ENCODE peak calls at places on chromosomes 2 and 18, in five cellular contexts. E is neural crest cell, Q is lower leg skin, J is cardiac fibroblast, S is fibroblast of pulmonary artery. D is an unnamed sample.

GRCh38 chr2:124034265-124034664 is 9.2 kb downstream of the CNTNAP5 start:
- DNase-seq in Q (no peak), E (no peak), S (no peak), J (no peak), D (no peak)

GRCh38 chr2:238720232-238720672 is 127.6 kb upstream of the TWIST2 start:
- DNase-seq in J (peak; percentile 31), S (peak; percentile 36), Q (peak; percentile 87), E (peak; percentile 52), D (no peak)

GRCh38 chr2:166891727-166892126 is 3.4 kb downstream of the XIRP2 start:
- DNase-seq in S (no peak), Q (no peak), E (no peak), J (no peak), D (no peak)

GRCh38 chr2:226965376-226965775 is 129.5 kb downstream of the RHBDD1 start:
- DNase-seq in J (no peak), S (no peak), E (no peak), Q (no peak), D (no peak)

GRCh38 chr2:45570671-45571334 is 40.3 kb downstream of the SRBD1 start:
- DNase-seq in S (peak; percentile 49), J (peak; percentile 25), E (no peak), Q (no peak), D (no peak)

GRCh38 chr2:174153757-174154680 is 94.3 kb downstream of the OLA1 start:
- DNase-seq in S (peak; percentile 74), J (peak; percentile 82), E (no peak), Q (no peak), D (peak; percentile 61)

GRCh38 chr2:240555541-240556250 is 2.1 kb downstream of the ANKMY1 start:
- DNase-seq in Q (peak; percentile 71), J (no peak), E (no peak), S (no peak), D (no peak)

GRCh38 chr2:240149943-240150784 is 9.7 kb upstream of the OTOS start:
- DNase-seq in E (peak; percentile 54), Q (no peak), J (peak; percentile 45), S (peak; percentile 35), D (no peak)

GRCh38 chr18:35618703-35619102 is 37.2 kb downstream of the GALNT1 start:
- DNase-seq in E (no peak), S (no peak), Q (no peak), J (no peak), D (no peak)

GRCh38 chr2:142426064-142426463 is 295.2 kb upstream of the LRP1B start:
- DNase-seq in E (no peak), S (no peak), Q (no peak), J (no peak), D (no peak)
- TF ChIP-seq CTCF in E (no peak), S (no peak), Q (no peak), J (no peak), D (no peak)

GRCh38 chr2:178452870-178453269 is 1.7 kb downstream of the PJVK start:
- DNase-seq in E (no peak), Q (no peak), S (no peak), J (no peak), D (no peak)

GRCh38 chr2:178452334-178452733 is 1.2 kb downstream of the PJVK start:
- DNase-seq in S (no peak), Q (no peak), J (no peak), E (no peak), D (no peak)

GRCh38 chr2:178448968-178449661 is 1.9 kb downstream of the PRKRA start:
- DNase-seq in E (no peak), J (no peak), S (no peak), Q (no peak), D (no peak)

GRCh38 chr2:178449700-178450573 is 1.0 kb downstream of the PRKRA start:
- DNase-seq in Q (no peak), E (no peak), S (no peak), J (no peak), D (no peak)

DNA sequence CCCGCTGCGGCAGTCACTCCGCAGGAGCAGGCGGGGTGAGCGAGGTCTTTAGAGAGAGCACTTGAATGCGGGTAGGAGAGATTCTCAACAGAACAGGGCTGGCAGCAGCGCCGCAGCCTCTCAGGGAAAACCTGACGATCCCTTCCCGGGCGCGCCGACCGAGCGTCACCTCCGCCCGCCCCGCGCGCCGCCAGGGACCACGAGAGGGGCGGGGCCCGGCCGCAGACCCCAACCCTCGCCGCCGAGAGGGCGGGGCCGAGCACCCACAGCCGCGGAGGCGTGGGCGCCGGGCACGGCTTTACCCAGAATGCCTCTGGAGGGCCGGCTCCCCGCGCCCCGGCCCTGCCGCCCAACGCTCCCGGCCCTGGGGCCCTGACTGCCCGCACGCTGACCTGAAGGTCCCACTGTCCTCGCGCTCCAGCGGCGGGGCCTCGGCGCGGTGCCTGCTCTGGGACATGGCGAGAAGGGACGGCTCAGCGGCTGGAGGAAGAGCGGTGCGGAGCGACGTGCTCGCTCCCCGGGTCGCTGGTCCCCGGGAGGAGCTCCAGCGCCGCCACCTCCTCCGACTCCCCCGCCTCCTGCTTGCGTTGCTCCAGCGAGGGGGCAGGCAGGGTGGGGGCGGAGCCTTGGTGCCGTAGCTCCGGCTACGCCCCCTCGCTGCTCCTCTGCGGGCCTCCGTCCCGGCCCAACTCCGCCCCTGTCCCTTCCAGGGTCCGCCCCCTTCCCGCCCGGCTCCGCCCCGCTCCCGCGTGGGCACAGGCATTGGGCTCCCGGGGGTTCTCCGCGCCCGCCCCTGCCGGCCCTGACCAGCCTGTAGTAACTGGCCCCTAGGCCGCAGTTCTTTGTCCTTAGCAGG is at the start of the genes PJVK and PRKRA:
- DNase-seq in J (peak; percentile 99), E (peak; percentile 98), Q (peak; percentile 99), S (peak; percentile 98), D (peak; percentile 96)
- TF ChIP-seq CTCF in J (no peak), E (no peak), Q (no peak), S (no peak), D (no peak)

GRCh38 chr2:86193901-86194567 is 1.2 kb downstream of the IMMT start:
- DNase-seq in Q (no peak), J (no peak), S (peak; percentile 18), E (no peak), D (no peak)
- TF ChIP-seq CTCF in Q (no peak), J (no peak), S (no peak), E (peak; percentile 19), D (no peak)

DNA sequence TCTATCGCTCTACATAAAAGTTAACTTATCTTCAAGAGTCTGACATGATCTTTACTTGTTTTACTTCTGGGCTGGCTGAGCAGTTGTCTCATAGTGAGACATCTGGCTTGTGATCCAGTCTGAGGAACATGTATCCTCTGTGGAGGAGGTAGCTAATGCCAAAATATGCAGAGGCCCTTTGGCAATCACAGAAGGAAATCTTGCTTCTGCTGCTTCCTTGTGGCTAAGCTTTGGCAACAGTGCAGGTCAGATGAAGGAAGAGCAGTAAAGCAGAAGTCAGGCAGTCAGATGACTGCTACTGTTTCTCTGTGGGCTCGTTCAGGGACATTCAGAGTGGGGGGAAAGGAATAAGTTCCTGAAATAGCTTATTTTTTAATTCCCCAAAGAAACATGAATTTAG is 22.3 kb downstream of the DOK1 start:
- DNase-seq in Q (no peak), J (peak; percentile 87), S (peak; percentile 79), E (no peak), D (peak; percentile 80)
- TF ChIP-seq CTCF in Q (no peak), J (no peak), S (peak; percentile 18), E (no peak), D (peak; percentile 49)

GRCh38 chr2:112277591-112278220 is 2.3 kb downstream of the ZC3H6 start:
- DNase-seq in Q (no peak), E (no peak), J (no peak), S (no peak), D (no peak)

GRCh38 chr2:112273349-112273748 is 2.0 kb upstream of the ZC3H6 start:
- DNase-seq in E (no peak), S (no peak), J (no peak), Q (no peak), D (no peak)

GRCh38 chr2:112275887-112276773 is 733 bp downstream of the ZC3H6 start:
- DNase-seq in J (peak; percentile 96), Q (peak; percentile 96), S (peak; percentile 92), E (peak; percentile 69), D (peak; percentile 76)

GRCh38 chr2:112276954-112277353 is 1.6 kb downstream of the ZC3H6 start:
- DNase-seq in S (no peak), J (no peak), Q (no peak), E (no peak), D (no peak)

DNA sequence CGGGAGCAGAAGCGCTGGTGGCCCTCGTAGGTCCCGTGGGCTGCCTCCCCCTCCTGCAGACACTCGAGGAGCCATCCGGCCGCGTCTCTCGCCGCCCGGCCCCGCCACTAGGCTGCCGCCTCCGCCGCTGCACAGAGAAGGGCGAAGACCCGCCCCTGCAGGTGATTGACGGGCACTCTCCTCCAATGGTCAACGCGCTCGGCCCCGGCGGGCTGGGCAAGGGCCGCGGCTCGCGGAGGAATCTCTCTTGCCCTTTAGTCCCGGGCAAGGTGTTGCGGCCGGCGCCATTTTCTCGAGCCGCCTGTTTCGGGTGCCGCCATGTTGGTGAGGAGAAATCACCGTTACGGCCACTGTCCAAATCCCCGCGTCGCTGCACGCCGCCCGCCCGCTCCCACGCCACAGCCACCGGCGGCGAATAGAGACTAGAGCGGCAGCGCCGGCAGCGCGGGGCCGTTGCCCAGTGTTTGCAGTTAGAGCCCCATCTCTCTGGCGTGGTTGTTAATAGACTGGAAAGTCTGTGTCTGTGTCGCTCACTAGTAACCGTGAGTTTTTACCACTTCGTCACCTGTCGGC is at the start of gene ZC3H6:
- DNase-seq in J (peak; percentile 99), Q (peak; percentile 100), E (peak; percentile 100), S (peak; percentile 99), D (peak; percentile 98)
- TF ChIP-seq CTCF in J (peak; percentile 18), Q (no peak), E (peak; percentile 26), S (no peak), D (no peak)

GRCh38 chr2:127270663-127271062 is 23.3 kb downstream of the ERCC3 start:
- DNase-seq in E (no peak), J (no peak), Q (no peak), S (no peak), D (no peak)
- TF ChIP-seq CTCF in E (peak; percentile 15), J (no peak), Q (no peak), S (no peak), D (no peak)

DNA sequence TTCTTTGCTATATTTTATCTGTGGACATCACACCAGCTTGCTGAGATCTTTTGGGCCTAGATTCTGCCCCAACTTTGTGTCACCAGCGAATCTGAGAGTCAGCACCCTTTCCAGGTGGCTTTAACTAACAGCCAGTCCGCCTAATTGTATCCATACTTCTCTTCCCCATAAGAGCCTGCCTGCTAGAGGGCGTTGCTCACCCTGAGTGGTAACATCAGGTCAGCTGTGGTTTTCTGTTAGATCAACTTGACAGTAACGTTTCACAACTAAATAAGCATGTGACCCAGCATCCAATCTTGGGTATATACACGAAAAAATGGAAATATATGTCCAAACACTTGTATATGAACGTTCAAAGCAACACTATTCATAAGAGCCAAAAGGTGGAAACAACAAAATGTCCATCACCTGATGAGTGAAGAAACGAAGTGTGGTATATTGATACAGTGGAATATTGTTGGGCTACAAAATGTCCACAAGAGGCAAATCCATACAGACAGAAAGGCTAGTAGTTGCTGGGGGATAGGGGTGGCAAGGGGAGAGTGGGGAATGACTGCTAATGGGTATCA is 24.9 kb downstream of the EFHD1 start:
- DNase-seq in S (peak; percentile 12), J (no peak), E (no peak), Q (no peak), D (no peak)
- TF ChIP-seq CTCF in S (no peak), J (no peak), E (no peak), Q (no peak), D (peak; percentile 7)

GRCh38 chr2:220053919-220054318 is 426.5 kb downstream of the SLC4A3 start:
- DNase-seq in E (no peak), S (peak; percentile 14), J (no peak), Q (no peak), D (no peak)
- TF ChIP-seq CTCF in E (peak; percentile 55), S (peak; percentile 20), J (peak; percentile 43), Q (no peak), D (peak; percentile 2)

D was measured in AG09319.